ENCODE peak calls at places on chromosomes 7 and 10, in six cellular contexts. F, S, I, A, K and B are unnamed samples.

GRCh38 chr7:45570797-45571196 is 3.4 kb upstream of the ADCY1 start:
- DNase-seq in F (no peak), S (no peak), I (no peak), A (no peak), K (no peak), B (no peak)

GRCh38 chr10:49571419-49571818 is 32.5 kb upstream of the ERCC6 start:
- DNase-seq in F (no peak), S (no peak), I (no peak), A (peak), K (peak), B (no peak)

GRCh38 chr10:125984346-125984745 is 88.0 kb downstream of the FANK1 start:
- DNase-seq in F (no peak), S (no peak), I (no peak), A (no peak), K (no peak), B (no peak)

GRCh38 chr10:101217450-101218281 is 11.6 kb downstream of the LBX1 start:
- DNase-seq in F (no peak), S (peak), I (peak), A (peak), K (no peak), B (no peak)

GRCh38 chr7:30430300-30430699 is 48.3 kb downstream of the NOD1 start:
- DNase-seq in F (no peak), S (peak), I (no peak), A (no peak), K (peak), B (no peak)

GRCh38 chr7:138386821-138387220 is 73.2 kb upstream of the TRIM24 start:
- DNase-seq in F (no peak), S (no peak), I (no peak), A (no peak), K (no peak), B (no peak)

GRCh38 chr7:138865843-138866242 is 67.8 kb upstream of the ATP6V0A4 start:
- DNase-seq in F (no peak), S (no peak), I (no peak), A (no peak), K (peak), B (no peak)

GRCh38 chr7:28748934-28749584 is 209.1 kb downstream of the TRIL start:
- DNase-seq in F (no peak), S (no peak), I (no peak), A (no peak), K (peak), B (peak)

GRCh38 chr7:121084256-121084655 is 95.7 kb downstream of the CPED1 start:
- DNase-seq in F (no peak), S (no peak), I (no peak), A (peak), K (peak), B (no peak)

GRCh38 chr7:148746139-148746538 is 47.4 kb downstream of the CUL1 start:
- DNase-seq in F (no peak), S (no peak), I (no peak), A (no peak), K (peak), B (no peak)

GRCh38 chr10:56881218-56881617 is 520.2 kb upstream of the ZWINT start:
- DNase-seq in F (no peak), S (no peak), I (no peak), A (no peak), K (no peak), B (no peak)

GRCh38 chr7:44541-44896 is 147.9 kb upstream of the FAM20C start:
- DNase-seq in F (no peak), S (no peak), I (no peak), A (no peak), K (no peak), B (no peak)

GRCh38 chr10:83678850-83679249 is 460.5 kb upstream of the GHITM start:
- DNase-seq in F (no peak), S (no peak), I (no peak), A (no peak), K (no peak), B (no peak)

GRCh38 chr10:30447125-30447799 is 13.3 kb downstream of the MAP3K8 start:
- DNase-seq in F (no peak), S (no peak), I (no peak), A (peak), K (peak), B (peak)

GRCh38 chr10:114346176-114347031 is 57.9 kb downstream of the AFAP1L2 start:
- DNase-seq in F (no peak), S (no peak), I (no peak), A (no peak), K (no peak), B (no peak)

GRCh38 chr7:5824297-5824610 is 42.8 kb upstream of the RNF216 start:
- DNase-seq in F (no peak), S (no peak), I (no peak), A (no peak), K (no peak), B (no peak)

GRCh38 chr10:68121862-68122261 is 12.6 kb downstream of the MYPN start:
- DNase-seq in F (no peak), S (no peak), I (no peak), A (no peak), K (no peak), B (no peak)
- TF ChIP-seq CTCF in F (no peak), S (no peak), I (no peak), A (no peak), K (no peak), B (no peak)

DNA sequence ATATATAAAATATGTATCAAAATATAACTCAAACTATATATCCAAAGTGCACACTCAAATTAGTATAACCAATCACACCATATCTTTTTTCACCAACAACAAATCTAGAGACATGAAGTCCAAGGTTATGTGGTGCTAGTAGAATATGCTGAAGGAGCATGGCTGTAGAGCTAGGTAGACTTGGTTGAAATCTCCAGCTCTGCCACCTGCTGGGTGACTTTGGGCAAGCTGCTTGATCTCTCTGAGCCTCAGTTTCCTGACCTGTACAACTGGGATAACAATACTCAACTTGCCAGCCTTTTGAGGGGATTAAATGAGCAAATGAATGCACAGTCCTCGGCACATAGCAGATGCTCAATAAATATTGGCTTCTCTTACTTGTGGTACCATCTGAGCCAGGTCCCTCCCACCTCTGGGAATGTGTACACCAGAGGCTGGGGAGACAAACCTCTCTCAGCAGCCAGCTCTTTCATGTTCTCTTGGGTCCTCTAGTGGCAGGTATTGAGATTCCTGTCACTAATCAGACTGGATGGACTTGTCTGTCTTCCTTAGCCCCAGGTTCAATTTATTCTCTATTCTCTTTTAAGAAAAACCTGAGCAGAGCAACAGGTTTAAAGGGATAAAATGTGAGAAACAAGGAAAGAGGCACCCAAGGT is 94.3 kb upstream of the PDE1C start:
- DNase-seq in F (no peak), S (no peak), I (no peak), A (peak), K (peak), B (peak)
- TF ChIP-seq CTCF in F (peak), S (no peak), I (peak), A (peak), K (peak), B (peak)

DNA sequence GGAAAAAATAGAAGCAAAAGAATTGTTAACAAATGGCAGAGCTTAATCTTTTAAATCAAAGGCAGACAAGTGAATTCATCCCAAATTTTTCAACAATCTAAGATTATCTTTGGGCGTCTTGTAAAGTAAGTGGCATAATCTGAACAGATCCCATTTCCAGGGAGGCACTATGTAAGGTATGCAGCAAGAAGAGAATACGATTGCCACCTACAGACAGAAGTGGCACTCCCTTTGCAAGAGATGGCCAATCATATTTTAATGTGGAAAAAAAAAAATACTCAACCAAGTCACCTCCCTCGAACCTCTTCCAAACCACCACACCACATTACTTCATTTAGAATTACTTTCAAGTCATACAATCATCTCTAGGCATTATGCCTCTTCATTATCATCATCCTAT is 4.0 kb downstream of the GFRA1 start:
- DNase-seq in F (no peak), S (no peak), I (no peak), A (no peak), K (peak), B (peak)
- TF ChIP-seq CTCF in F (peak), S (no peak), I (no peak), A (no peak), K (no peak), B (peak)

GRCh38 chr7:88169717-88170320 is 50.0 kb downstream of the SRI start:
- DNase-seq in F (peak), S (no peak), I (no peak), A (peak), K (peak), B (peak)
- TF ChIP-seq CTCF in F (peak), S (no peak), I (peak), A (peak), K (peak), B (peak)

DNA sequence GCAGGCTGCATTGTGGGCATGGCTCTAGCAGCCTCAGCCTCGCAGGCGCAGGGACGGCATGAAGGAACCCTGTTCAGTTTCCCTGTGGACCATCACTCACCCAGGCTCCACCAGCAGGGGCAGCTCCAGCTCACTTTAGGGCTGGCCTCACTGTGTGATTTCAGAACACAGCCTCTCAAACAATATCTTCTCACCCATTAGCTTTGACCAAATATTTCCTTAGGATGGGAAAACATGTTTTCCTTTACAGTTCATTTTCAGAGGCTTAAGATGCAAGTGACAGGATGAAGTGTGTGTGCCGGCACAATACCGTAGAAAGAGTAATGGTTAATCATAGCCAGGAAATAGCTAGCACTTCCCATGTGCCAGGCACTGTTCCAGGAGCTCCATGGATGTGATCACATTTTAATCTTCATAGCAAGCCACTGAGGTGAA is 58.2 kb downstream of the LANCL2 start:
- DNase-seq in F (no peak), S (no peak), I (no peak), A (peak), K (peak), B (no peak)
- TF ChIP-seq CTCF in F (peak), S (no peak), I (no peak), A (peak), K (no peak), B (no peak)